ENCODE peak calls at places on chromosomes 1 and 21, in four cellular contexts. C is K562, M is H1, N is HepG2. D is an unnamed sample.

GRCh38 chr1:180586671-180587155 is 27.9 kb downstream of the OVAAL start:
- DNase-seq in C (no peak), M (no peak), N (peak), D (no peak)

GRCh38 chr1:87402192-87403046 is 73.7 kb downstream of the LMO4 start:
- DNase-seq in C (no peak), M (no peak), N (no peak), D (no peak)

GRCh38 chr1:180291004-180291403 is 60.9 kb downstream of the LHX4 start:
- DNase-seq in M (no peak), C (no peak), N (peak), D (no peak)

GRCh38 chr1:226732856-226733291 is 6.2 kb downstream of the ITPKB start:
- DNase-seq in C (no peak), M (no peak), N (no peak), D (no peak)

GRCh38 chr1:65233757-65234156 is 75.6 kb upstream of the DNAJC6 start:
- DNase-seq in C (no peak), M (no peak), N (no peak), D (no peak)

GRCh38 chr1:38055398-38055797 is 8.8 kb upstream of the POU3F1 start:
- DNase-seq in C (no peak), N (no peak), M (no peak), D (no peak)

GRCh38 chr1:78441921-78442320 is 48.9 kb upstream of the PTGFR start:
- DNase-seq in M (no peak), N (no peak), C (no peak), D (no peak)

GRCh38 chr1:162732566-162733335 is 57.8 kb upstream of the HSD17B7 start:
- DNase-seq in C (no peak), M (no peak), N (peak), D (no peak)

GRCh38 chr1:231170875-231171274 is 9.0 kb downstream of the TRIM67 start:
- DNase-seq in N (peak), C (no peak), M (no peak), D (no peak)

GRCh38 chr1:228836954-228837481 is 101.7 kb downstream of the RHOU start:
- DNase-seq in M (peak), N (no peak), C (no peak), D (no peak)

GRCh38 chr1:64624446-64624766 is 120.5 kb upstream of the RAVER2 start:
- DNase-seq in C (no peak), N (no peak), M (no peak), D (no peak)

GRCh38 chr1:240976685-240977084 is 364.7 kb upstream of the GREM2 start:
- DNase-seq in N (no peak), C (no peak), M (no peak), D (no peak)

GRCh38 chr1:165290143-165290542 is 66.4 kb downstream of the LMX1A start:
- DNase-seq in N (no peak), C (no peak), M (no peak), D (no peak)

GRCh38 chr1:54204199-54204598 is 4.2 kb downstream of the MRPL37 start:
- DNase-seq in N (no peak), C (no peak), M (no peak), D (no peak)

GRCh38 chr1:46072975-46073374 is 59.5 kb downstream of the PIK3R3 start:
- DNase-seq in M (no peak), N (no peak), C (no peak), D (no peak)

GRCh38 chr1:43338001-43338400 is 383 bp downstream of the MPL start:
- DNase-seq in C (no peak), M (no peak), N (no peak), D (no peak)

GRCh38 chr1:20160034-20160433 is 20.9 kb downstream of the PLA2G2F start:
- DNase-seq in C (no peak), M (no peak), N (no peak), D (peak)

GRCh38 chr1:160826546-160826945 is 30.6 kb downstream of the LY9 start:
- DNase-seq in N (no peak), C (no peak), M (no peak), D (no peak)

GRCh38 chr1:48250572-48250971 is 28.1 kb downstream of the SLC5A9 start:
- DNase-seq in C (no peak), M (no peak), N (no peak), D (no peak)
- TF ChIP-seq FOSL1 in C (no peak), M (no peak), N (no peak), D (no peak)

GRCh38 chr1:244341455-244342450 is 110.0 kb downstream of the ADSS2 start:
- DNase-seq in M (peak), C (peak), N (peak), D (no peak)

GRCh38 chr1:244339776-244340175 is 111.9 kb downstream of the ADSS2 start:
- DNase-seq in C (no peak), M (no peak), N (no peak), D (no peak)

GRCh38 chr1:244338996-244339692 is 112.6 kb downstream of the ADSS2 start:
- DNase-seq in N (no peak), C (no peak), M (no peak), D (no peak)

GRCh38 chr1:244337839-244338238 is 113.9 kb downstream of the ADSS2 start:
- DNase-seq in M (no peak), N (no peak), C (no peak), D (no peak)

GRCh38 chr1:244340396-244340795 is 111.3 kb downstream of the ADSS2 start:
- DNase-seq in C (no peak), N (no peak), M (peak), D (no peak)
- TF ChIP-seq CEBPB in C (no peak), N (no peak), M (no peak), D (no peak)

DNA sequence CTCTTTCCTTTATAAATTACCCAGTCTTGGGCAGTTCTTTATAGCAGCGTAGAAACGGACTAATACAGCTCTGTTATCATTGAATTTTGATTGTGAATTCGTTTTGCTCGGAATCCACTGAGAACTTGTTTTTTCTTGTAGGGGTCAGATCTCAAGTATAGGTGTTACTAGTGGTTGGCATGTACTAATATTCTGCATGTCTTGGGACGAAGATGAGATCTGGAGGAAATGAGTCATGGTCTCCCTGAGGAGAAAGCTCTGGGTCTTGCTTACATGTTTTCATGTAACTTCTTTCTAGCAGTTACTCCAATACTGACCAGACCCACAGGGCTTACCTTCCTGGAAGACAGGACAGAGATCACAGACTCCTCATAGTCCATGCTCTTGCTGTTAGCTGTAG is 30.3 kb downstream of the ZSCAN20 start:
- DNase-seq in M (no peak), C (no peak), N (no peak), D (no peak)
- TF ChIP-seq CTCF in M (no peak), C (no peak), N (no peak), D (no peak)

GRCh38 chr21:36753556-36753955 is 54.6 kb downstream of the SIM2 start:
- DNase-seq in C (no peak), N (no peak), M (no peak), D (no peak)

GRCh38 chr21:36751383-36751782 is 52.5 kb downstream of the SIM2 start:
- DNase-seq in N (no peak), M (no peak), C (no peak), D (no peak)

GRCh38 chr21:36756527-36756926 is 57.6 kb downstream of the SIM2 start:
- DNase-seq in C (no peak), M (no peak), N (peak), D (no peak)

GRCh38 chr21:36757246-36757645 is 58.3 kb downstream of the SIM2 start:
- DNase-seq in M (no peak), C (no peak), N (no peak), D (no peak)

DNA sequence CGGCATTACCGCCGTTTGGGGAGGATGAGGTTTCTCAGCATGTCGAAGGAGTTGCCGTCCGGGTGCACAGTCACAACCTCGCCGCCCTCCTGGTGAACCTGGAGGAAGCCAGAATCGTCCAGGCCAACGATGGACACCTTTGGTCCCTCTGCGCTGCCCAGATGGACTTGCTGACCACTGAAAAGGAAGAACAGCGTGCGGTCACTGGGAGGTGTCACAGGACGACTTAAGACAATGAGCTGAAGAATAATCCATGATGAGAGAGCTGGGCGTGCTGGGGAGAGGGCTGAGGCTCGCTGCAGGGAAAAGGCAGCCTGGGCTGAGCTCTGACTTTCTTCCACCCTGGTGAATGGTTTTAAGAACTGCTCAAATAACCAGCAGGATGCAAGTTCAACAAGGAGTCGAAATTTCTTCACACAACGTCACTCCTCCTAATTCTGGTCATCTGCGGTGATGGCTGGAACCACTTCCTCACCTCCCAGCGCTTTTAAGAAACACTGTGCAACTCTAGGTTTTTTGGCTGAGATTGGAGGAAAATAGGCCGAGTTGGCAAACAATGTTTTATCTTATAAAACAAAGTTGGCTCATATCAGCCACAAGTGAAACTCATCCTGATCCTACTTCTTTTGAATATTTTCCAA is 55.4 kb downstream of the SIM2 start:
- DNase-seq in M (no peak), N (no peak), C (no peak), D (no peak)
- TF ChIP-seq FOSL1 in M (no peak), N (no peak), C (no peak), D (no peak)

GRCh38 chr1:102183711-102184110 is 187.0 kb upstream of the OLFM3 start:
- DNase-seq in C (no peak), M (no peak), N (no peak), D (no peak)
- TF ChIP-seq CEBPB in C (no peak), M (no peak), N (no peak), D (no peak)

GRCh38 chr1:152917794-152918193 is 9.4 kb downstream of the IVL start:
- DNase-seq in C (no peak), M (no peak), N (peak), D (peak)
- TF ChIP-seq CTCF in C (peak), M (peak), N (peak), D (peak)

GRCh38 chr1:25810341-25811299 is 9.1 kb upstream of the MTFR1L start:
- DNase-seq in M (peak), N (peak), C (peak), D (no peak)
- TF ChIP-seq FOSL1 in M (no peak), N (no peak), C (no peak), D (no peak)

D was measured in HCT116.